ENCODE peak calls at places on chromosome 13, in ten cellular contexts. K is thoracic aorta, C is endodermal cell, J is colonic mucosa, V is SK-N-SH, X is breast epithelium, E is left ventricle myocardium inferior, P is PC-3, H is uterus, Y is upper lobe of left lung. L is an unnamed sample. For H3K4me1, the result is how much of the 10 kb centered on the place peaks cover.

GRCh38 chr13:87999791-88000190 is 328.6 kb downstream of the SLITRK5 start:
- DNase-seq in K (no peak), C (no peak), J (no peak), V (no peak), X (no peak), E (no peak), P (no peak), H (no peak), Y (no peak), L (no peak)

GRCh38 chr13:39765801-39766463 is 110.5 kb downstream of the COG6 start:
- DNase-seq in K (no peak), C (peak), J (peak), V (peak), X (peak), E (peak), P (peak), H (peak), Y (no peak), L (no peak)

GRCh38 chr13:52109096-52109495 is 19.8 kb downstream of the NEK5 start:
- DNase-seq in K (no peak), C (no peak), J (no peak), V (no peak), X (no peak), E (no peak), P (no peak), H (no peak), Y (no peak), L (no peak)

GRCh38 chr13:79538757-79539156 is 57.8 kb downstream of the NDFIP2 start:
- DNase-seq in K (no peak), C (no peak), J (no peak), V (no peak), X (no peak), E (no peak), P (no peak), H (no peak), Y (no peak), L (no peak)

GRCh38 chr13:48505597-48506091 is 27.2 kb downstream of the RCBTB2 start:
- DNase-seq in K (no peak), C (no peak), J (no peak), V (no peak), X (no peak), E (no peak), P (no peak), H (no peak), Y (no peak), L (no peak)

GRCh38 chr13:94549241-94550029 is 46.5 kb downstream of the TGDS start:
- DNase-seq in K (peak), C (peak), J (peak), V (peak), X (peak), E (peak), P (peak), H (peak), Y (peak), L (peak)

GRCh38 chr13:45292176-45292575 is 48.8 kb downstream of the TPT1 start:
- DNase-seq in K (no peak), C (peak), J (no peak), V (no peak), X (no peak), E (no peak), P (peak), H (no peak), Y (no peak), L (no peak)

GRCh38 chr13:44874886-44875630 is 114.2 kb downstream of the NUFIP1 start:
- DNase-seq in K (no peak), C (no peak), J (no peak), V (no peak), X (no peak), E (no peak), P (no peak), H (no peak), Y (no peak), L (no peak)

GRCh38 chr13:101474419-101474957 is 22.0 kb downstream of the ITGBL1 start:
- DNase-seq in K (no peak), C (peak), J (no peak), V (no peak), X (peak), E (no peak), P (peak), H (no peak), Y (no peak), L (no peak)

GRCh38 chr13:92804346-92804745 is 422.3 kb upstream of the GPC6 start:
- DNase-seq in K (no peak), C (no peak), J (no peak), V (no peak), X (no peak), E (no peak), P (peak), H (no peak), Y (no peak), L (no peak)

GRCh38 chr13:109389892-109390345 is 396.5 kb downstream of the IRS2 start:
- DNase-seq in K (no peak), C (no peak), J (no peak), V (no peak), X (no peak), E (no peak), P (no peak), H (no peak), Y (no peak), L (no peak)

GRCh38 chr13:98480915-98481510 is 95.9 kb downstream of the STK24 start:
- DNase-seq in K (no peak), C (no peak), J (no peak), V (peak), X (no peak), E (peak), P (no peak), H (no peak), Y (no peak), L (no peak)

GRCh38 chr13:39773833-39774232 is 118.4 kb downstream of the COG6 start:
- DNase-seq in K (no peak), C (no peak), J (no peak), V (no peak), X (no peak), E (no peak), P (peak), H (no peak), Y (no peak), L (no peak)

GRCh38 chr13:22265563-22265962 is 594.7 kb downstream of the FGF9 start:
- DNase-seq in K (no peak), C (no peak), J (no peak), V (no peak), X (no peak), E (no peak), P (no peak), H (no peak), Y (no peak), L (no peak)

GRCh38 chr13:91216928-91217700 is 130.4 kb upstream of the MIR17HG start:
- DNase-seq in K (no peak), C (peak), J (no peak), V (no peak), X (no peak), E (no peak), P (peak), H (no peak), Y (no peak), L (no peak)

GRCh38 chr13:28012383-28012782 is 23.9 kb upstream of the URAD start:
- DNase-seq in K (no peak), C (no peak), J (no peak), V (no peak), X (no peak), E (no peak), P (peak), H (no peak), Y (no peak), L (no peak)

GRCh38 chr13:79392882-79393563 is 13.0 kb downstream of the RBM26 start:
- DNase-seq in K (no peak), C (no peak), J (no peak), V (no peak), X (no peak), E (no peak), P (peak), H (no peak), Y (no peak), L (peak)

GRCh38 chr13:98142427-98143156 is at the start of gene FARP1:
- DNase-seq in K (no peak), C (peak), J (peak), V (peak), X (peak), E (peak), P (peak), H (peak), Y (peak), L (no peak)

GRCh38 chr13:36275190-36276002 is 22.2 kb downstream of the CCDC169 start:
- DNase-seq in K (no peak), C (no peak), J (peak), V (peak), X (no peak), E (no peak), P (peak), H (no peak), Y (no peak), L (no peak)

GRCh38 chr13:29567411-29567810 is 28.1 kb downstream of the SLC7A1 start:
- DNase-seq in K (no peak), C (peak), J (no peak), V (no peak), X (peak), E (no peak), P (no peak), H (no peak), Y (no peak), L (no peak)

GRCh38 chr13:96636310-96636709 is 358.0 kb downstream of the OXGR1 start:
- DNase-seq in K (no peak), C (no peak), J (no peak), V (no peak), X (no peak), E (no peak), P (peak), H (no peak), Y (no peak), L (no peak)

GRCh38 chr13:91368676-91369425 is 21.4 kb downstream of the MIR17HG start:
- DNase-seq in K (no peak), C (no peak), J (no peak), V (no peak), X (no peak), E (no peak), P (no peak), H (no peak), Y (no peak), L (no peak)

GRCh38 chr13:99962242-99962641 is 9.3 kb downstream of the ZIC5 start:
- DNase-seq in K (no peak), C (no peak), J (no peak), V (no peak), X (no peak), E (no peak), P (no peak), H (no peak), Y (no peak), L (no peak)

DNA sequence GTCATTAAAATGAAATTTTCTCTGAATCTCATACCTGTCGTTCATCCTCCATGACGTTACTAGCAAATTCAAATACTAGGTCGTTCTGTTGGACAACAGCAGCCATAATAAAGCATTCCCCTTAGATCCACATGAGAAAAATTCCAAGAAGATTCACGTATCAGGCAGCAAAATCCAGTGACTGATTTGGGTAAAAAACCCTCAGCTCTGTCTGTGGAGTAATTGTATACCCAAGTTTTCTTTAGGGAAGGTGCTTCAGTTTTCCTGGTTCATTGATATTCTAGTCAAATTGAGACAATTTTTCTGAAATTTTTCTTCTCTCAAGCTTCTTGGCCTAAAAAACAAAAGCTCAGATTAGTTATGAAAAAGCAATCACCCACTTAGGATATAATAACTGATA is 37.2 kb downstream of the ELF1 start:
- DNase-seq in K (no peak), C (no peak), J (no peak), V (no peak), X (no peak), E (no peak), P (no peak), H (no peak), Y (no peak), L (no peak)
- H3K4me1 ChIP-seq in K (under half), C (under half), J (under half), V (under half), X (under half), E (half or more), P (under half), H (under half), Y (half or more), L (under half)

GRCh38 chr13:33285420-33286124 is at the start of gene STARD13:
- DNase-seq in K (peak), C (peak), J (peak), V (peak), X (peak), E (peak), P (peak), H (peak), Y (no peak), L (peak)
- TF ChIP-seq CTCF in K (peak), C (peak), J (peak), V (peak), X (peak), E (peak), P (peak), H (peak), Y (no peak), L (peak)

DNA sequence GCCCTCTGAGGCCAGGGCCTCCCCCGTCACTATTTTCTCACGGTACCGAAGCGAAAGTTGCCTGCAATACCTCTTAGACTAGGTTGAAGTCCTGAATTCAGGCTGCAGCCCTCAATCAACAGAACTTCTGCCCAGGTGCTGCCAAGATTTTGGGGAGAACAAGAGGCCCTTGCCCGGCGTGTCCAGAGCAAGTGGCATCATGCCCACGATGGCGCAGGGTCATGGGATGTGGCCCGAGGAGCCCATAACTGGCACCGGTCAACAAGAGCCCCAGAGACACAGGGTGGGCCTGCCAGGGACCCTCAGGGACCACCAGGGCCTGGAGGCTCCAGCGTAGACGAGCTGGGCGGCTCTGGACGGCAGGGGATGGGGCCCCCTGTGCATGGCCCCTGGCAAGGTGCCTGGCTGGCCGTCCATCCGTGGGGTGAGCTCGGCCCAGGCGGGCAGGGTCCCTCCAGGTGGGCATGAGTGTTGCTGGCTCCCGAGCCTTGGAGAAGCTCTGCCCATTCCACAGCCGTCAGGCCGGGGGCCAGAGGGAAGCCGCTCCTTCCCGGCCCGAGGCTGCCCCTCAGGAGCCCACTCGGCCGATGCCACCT is 45.1 kb downstream of the GAS6 start:
- DNase-seq in K (no peak), C (no peak), J (no peak), V (no peak), X (no peak), E (no peak), P (no peak), H (no peak), Y (peak), L (no peak)
- H3K4me1 ChIP-seq in K (under half), C (under half), J (under half), V (under half), X (under half), E (half or more), P (under half), H (under half), Y (half or more), L (under half)

GRCh38 chr13:46964789-46965527 is 68.1 kb upstream of the HTR2A start:
- DNase-seq in K (no peak), C (no peak), J (no peak), V (no peak), X (no peak), E (no peak), P (peak), H (no peak), Y (no peak), L (no peak)

GRCh38 chr13:46963874-46964273 is 67.0 kb upstream of the HTR2A start:
- DNase-seq in K (no peak), C (no peak), J (no peak), V (no peak), X (no peak), E (no peak), P (no peak), H (no peak), Y (no peak), L (no peak)

GRCh38 chr13:46961719-46962118 is 64.9 kb upstream of the HTR2A start:
- DNase-seq in K (no peak), C (no peak), J (no peak), V (no peak), X (no peak), E (no peak), P (peak), H (no peak), Y (no peak), L (no peak)

DNA sequence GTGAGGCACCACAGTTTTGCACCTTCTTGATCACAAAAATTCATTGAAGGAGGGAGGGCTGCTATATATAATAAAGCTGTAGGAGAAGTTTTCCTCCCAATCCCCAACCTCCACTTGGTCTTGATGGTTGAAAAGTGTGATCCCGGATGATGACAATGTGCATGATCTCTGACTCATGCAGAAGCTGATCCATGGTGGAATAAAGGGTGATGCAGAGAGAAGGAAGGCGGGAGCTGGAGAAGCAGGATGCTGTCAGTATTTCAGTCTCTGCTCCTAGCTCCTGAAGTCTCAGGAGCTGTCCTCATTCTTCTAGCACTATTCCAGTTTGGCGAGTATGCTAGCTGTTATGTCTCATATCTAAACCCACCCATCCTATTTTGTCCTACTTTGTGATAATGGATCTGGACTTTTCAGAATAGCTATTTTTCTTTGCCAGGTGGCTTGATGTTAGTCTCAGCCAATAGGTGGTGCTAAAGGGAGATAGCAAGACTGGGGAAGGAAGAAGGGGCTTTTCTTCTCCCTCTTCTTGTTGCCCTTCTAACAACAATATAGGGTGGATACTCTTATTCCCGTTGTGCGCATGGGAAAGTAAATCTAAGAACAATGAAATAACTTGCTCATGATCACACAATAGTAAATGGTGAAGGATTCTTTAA is 65.6 kb upstream of the HTR2A start:
- DNase-seq in K (no peak), C (no peak), J (no peak), V (no peak), X (no peak), E (no peak), P (peak), H (no peak), Y (no peak), L (no peak)
- TF ChIP-seq CTCF in K (no peak), C (peak), J (no peak), V (peak), X (no peak), E (peak), P (peak), H (no peak), Y (no peak), L (peak)

DNA sequence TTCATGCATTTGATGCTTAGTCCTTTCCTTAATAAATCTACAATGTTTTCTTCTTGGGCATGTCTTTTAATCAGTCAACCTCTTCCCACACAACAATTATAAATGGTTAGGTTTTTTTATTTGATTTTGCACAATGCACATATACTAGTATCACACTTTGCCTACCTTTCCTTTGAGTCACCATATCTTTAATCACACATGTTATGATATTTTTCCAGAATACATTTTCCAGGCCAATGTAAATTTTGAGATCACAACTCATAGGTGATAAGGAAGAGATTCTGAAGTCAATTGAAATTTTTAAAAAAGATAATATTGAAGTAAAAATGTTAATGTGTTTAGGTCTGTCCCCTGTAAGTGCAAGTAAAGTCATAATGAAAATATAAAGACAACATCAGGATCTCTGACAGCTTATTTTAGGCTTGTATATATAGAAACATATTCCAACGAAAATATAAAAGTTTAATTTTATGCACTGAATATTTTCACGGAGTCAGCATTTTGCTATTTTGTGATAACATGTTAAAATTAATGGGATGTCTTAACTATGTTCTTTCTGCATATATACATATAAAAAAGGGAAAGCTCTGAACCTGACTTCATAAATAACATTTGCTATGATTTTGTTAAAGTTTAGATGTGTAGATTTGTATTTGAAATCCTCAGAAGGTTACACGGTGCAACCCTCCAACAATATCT is 352.0 kb downstream of the DACH1 start:
- DNase-seq in K (no peak), C (no peak), J (no peak), V (no peak), X (no peak), E (no peak), P (no peak), H (no peak), Y (no peak), L (no peak)
- H3K4me1 ChIP-seq in K (under half), C (under half), J (under half), V (under half), X (under half), E (under half), P (under half), H (under half), Y (under half), L (under half)